ENCODE peak calls at places on chromosome 9, in seven cellular contexts. K is GM23338; J is sigmoid colon; B is GM12865; T is stimulated activated CD8-positive, alpha-beta memory T cell treated with anti-CD3 and anti-CD28 coated beads, Interleukin-2, amount 100 ng/mL, for 1 hour; O is RWPE2; E is right cardiac atrium. U is an unnamed sample.

GRCh38 chr9:37430841-37431597 is 8.5 kb downstream of the GRHPR start:
- DNase-seq in K (peak; percentile 61), J (peak; percentile 66), B (no peak), T (no peak), O (no peak), E (no peak), U (peak; percentile 21)

GRCh38 chr9:121672213-121672612 is 20.8 kb downstream of the DAB2IP start:
- DNase-seq in K (peak; percentile 54), J (no peak), B (no peak), T (no peak), O (no peak), E (no peak), U (peak; percentile 62)

GRCh38 chr9:36218411-36218901 is 27.7 kb downstream of the CLTA start:
- DNase-seq in K (no peak), J (no peak), B (no peak), T (no peak), O (no peak), E (no peak), U (no peak)

GRCh38 chr9:131080589-131080988 is 15.7 kb upstream of the AIF1L start:
- DNase-seq in K (no peak), J (no peak), B (no peak), T (no peak), O (no peak), E (no peak), U (no peak)

GRCh38 chr9:32587901-32588300 is 14.9 kb upstream of the NDUFB6 start:
- DNase-seq in K (peak; percentile 18), J (no peak), B (no peak), T (no peak), O (no peak), E (no peak), U (no peak)

GRCh38 chr9:113913426-113914195 is 37.5 kb downstream of the ZNF618 start:
- DNase-seq in K (no peak), J (no peak), B (no peak), T (no peak), O (no peak), E (no peak), U (no peak)

GRCh38 chr9:137240321-137240840 is 706 bp upstream of the TUBB4B start:
- DNase-seq in K (no peak), J (peak; percentile 92), B (peak; percentile 83), T (peak; percentile 48), O (no peak), E (peak; percentile 93), U (peak; percentile 86)

GRCh38 chr9:133585481-133586367 is 23.5 kb downstream of the FAM163B start:
- DNase-seq in K (peak; percentile 35), J (no peak), B (no peak), T (no peak), O (no peak), E (peak; percentile 65), U (peak; percentile 84)

GRCh38 chr9:126235350-126235740 is 91.3 kb upstream of the MVB12B start:
- DNase-seq in K (no peak), J (no peak), B (no peak), T (no peak), O (no peak), E (no peak), U (peak; percentile 63)

U was measured in left kidney.